ENCODE peak calls at places on chromosomes 13 and 19, in six cellular contexts. N is cardiac fibroblast, U is left ventricle myocardium inferior, I is BJ, M is HCT116, L is aorta. Z is an unnamed sample.

GRCh38 chr13:110328509-110328908 is 21.4 kb downstream of the COL4A2 start:
- DNase-seq in L (no peak), U (no peak), M (no peak), N (peak), I (no peak), Z (no peak)

GRCh38 chr19:48726573-48726972 is 7.0 kb upstream of the MAMSTR start:
- DNase-seq in I (no peak), U (no peak), N (peak), M (no peak), L (no peak), Z (no peak)

GRCh38 chr19:31516756-31517155 is 167.5 kb upstream of the TSHZ3 start:
- DNase-seq in N (no peak), M (no peak), U (no peak), L (no peak), I (no peak), Z (no peak)

GRCh38 chr19:44846455-44847143 is 502 bp downstream of the NECTIN2 start:
- DNase-seq in I (no peak), M (no peak), U (no peak), L (peak), N (peak), Z (no peak)

GRCh38 chr19:54478677-54479266 is 5.7 kb upstream of the CDC42EP5 start:
- DNase-seq in M (peak), U (no peak), N (peak), I (no peak), L (no peak), Z (no peak)

GRCh38 chr19:1275976-1276619 is 768 bp downstream of the FAM174C start:
- DNase-seq in I (no peak), U (no peak), M (no peak), N (no peak), L (no peak), Z (no peak)

GRCh38 chr13:29707876-29708543 is 112.5 kb upstream of the SLC7A1 start:
- DNase-seq in I (no peak), U (no peak), N (peak), M (peak), L (no peak), Z (peak)

GRCh38 chr19:31338069-31338767 is 11.0 kb downstream of the TSHZ3 start:
- DNase-seq in I (no peak), N (peak), U (peak), M (no peak), L (peak), Z (no peak)

GRCh38 chr13:98041081-98041820 is 87.8 kb downstream of the IPO5 start:
- DNase-seq in U (no peak), N (peak), I (no peak), L (no peak), M (no peak), Z (no peak)

GRCh38 chr19:42121666-42122069 is 10.6 kb downstream of the POU2F2 start:
- DNase-seq in U (peak), I (peak), L (peak), N (peak), M (no peak), Z (no peak)

GRCh38 chr19:55146078-55146647 is 2.8 kb downstream of the TNNT1 start:
- DNase-seq in L (no peak), N (peak), M (peak), U (no peak), I (no peak), Z (no peak)

GRCh38 chr19:58274771-58275199 is 4.0 kb upstream of the ZNF8 start:
- DNase-seq in U (no peak), N (peak), M (no peak), L (no peak), I (no peak), Z (peak)

GRCh38 chr19:44747739-44748425 is 626 bp upstream of the BCL3 start:
- DNase-seq in U (peak), L (peak), I (no peak), N (peak), M (no peak), Z (no peak)

GRCh38 chr19:50838239-50838638 is 4.9 kb upstream of the KLK15 start:
- DNase-seq in U (no peak), M (peak), I (no peak), L (no peak), N (peak), Z (no peak)

GRCh38 chr13:101545521-101545920 is 93.0 kb downstream of the ITGBL1 start:
- DNase-seq in N (peak), M (no peak), U (no peak), L (no peak), I (no peak), Z (no peak)

DNA sequence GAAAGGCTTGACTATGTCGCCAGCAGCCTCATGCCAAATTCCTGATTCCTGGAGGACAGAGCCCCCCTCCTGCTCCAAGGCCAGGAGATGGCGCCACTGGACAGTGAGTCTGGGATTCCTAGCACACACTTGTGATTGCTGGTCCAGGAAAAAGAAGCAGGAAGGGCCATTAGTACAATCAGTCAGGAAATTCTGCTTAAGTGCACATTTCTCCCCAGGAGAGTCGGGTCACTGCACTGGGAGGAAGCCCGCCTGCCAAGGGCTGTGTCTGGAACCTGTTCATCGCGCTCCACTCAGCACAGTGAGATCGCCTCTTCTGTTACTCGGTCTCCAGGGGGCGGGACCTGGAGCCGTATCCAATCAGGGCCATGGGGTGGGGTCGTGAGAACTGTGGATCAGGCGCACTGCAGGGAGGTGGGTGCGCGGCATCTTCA is 65.1 kb downstream of the ZNF823 start:
- DNase-seq in I (no peak), N (peak), M (no peak), L (peak), U (peak), Z (peak)
- H3K4me3 ChIP-seq in I (peak), N (peak), M (no peak), L (no peak), U (peak), Z (peak)

GRCh38 chr19:38210458-38210987 is 13.5 kb downstream of the DPF1 start:
- DNase-seq in M (no peak), N (no peak), I (no peak), L (peak), U (peak), Z (no peak)
- H3K4me3 ChIP-seq in M (no peak), N (no peak), I (no peak), L (no peak), U (peak), Z (no peak)

GRCh38 chr13:84896128-84896527 is 903.1 kb downstream of the SLITRK6 start:
- DNase-seq in N (peak), I (peak), U (no peak), M (peak), L (no peak), Z (peak)
- H3K4me3 ChIP-seq in N (no peak), I (no peak), U (no peak), M (no peak), L (no peak), Z (no peak)

DNA sequence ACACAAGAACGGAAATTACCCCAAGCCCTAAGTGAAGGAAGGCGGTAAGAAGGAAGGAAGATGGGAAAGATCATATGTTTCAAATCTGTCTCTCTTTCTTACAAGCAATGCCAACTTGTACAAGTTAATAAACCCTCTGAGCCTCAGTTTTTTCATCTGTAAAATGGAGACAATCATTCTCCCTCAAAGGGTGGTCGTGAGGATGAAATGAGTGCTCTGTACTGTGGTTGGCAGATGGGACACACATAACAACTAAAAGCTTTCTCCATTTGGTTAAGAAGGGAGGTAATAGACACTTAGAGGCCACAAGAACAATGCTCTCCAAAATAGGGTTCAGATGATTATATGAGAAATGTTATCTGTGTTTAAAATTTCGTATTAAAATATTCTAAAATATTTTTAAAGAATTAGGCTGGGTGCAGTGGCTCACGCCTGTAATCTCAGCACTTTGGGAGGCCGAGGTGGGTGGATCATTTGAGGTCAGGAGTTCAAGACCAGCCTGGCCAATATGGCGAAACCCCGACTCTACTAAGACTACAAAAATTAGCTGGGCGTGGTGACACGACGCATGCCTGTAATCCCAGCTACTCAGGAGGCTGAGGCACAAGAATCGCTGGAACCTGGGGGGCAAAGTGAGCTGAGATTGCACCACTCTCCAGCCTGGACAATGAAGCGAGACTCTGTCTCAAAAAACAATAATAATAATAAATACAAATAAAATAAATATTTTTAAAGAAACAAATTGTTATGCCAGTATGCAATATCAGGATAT is 89.7 kb downstream of the STARD13 start:
- DNase-seq in L (no peak), I (no peak), M (no peak), N (peak), U (no peak), Z (no peak)
- H3K4me3 ChIP-seq in L (no peak), I (no peak), M (no peak), N (no peak), U (peak), Z (no peak)

GRCh38 chr19:13507053-13507611 is 853 bp upstream of the CACNA1A start:
- DNase-seq in M (no peak), L (no peak), N (peak), U (no peak), I (no peak), Z (no peak)
- H3K4me3 ChIP-seq in M (no peak), L (no peak), N (no peak), U (no peak), I (peak), Z (peak)

DNA sequence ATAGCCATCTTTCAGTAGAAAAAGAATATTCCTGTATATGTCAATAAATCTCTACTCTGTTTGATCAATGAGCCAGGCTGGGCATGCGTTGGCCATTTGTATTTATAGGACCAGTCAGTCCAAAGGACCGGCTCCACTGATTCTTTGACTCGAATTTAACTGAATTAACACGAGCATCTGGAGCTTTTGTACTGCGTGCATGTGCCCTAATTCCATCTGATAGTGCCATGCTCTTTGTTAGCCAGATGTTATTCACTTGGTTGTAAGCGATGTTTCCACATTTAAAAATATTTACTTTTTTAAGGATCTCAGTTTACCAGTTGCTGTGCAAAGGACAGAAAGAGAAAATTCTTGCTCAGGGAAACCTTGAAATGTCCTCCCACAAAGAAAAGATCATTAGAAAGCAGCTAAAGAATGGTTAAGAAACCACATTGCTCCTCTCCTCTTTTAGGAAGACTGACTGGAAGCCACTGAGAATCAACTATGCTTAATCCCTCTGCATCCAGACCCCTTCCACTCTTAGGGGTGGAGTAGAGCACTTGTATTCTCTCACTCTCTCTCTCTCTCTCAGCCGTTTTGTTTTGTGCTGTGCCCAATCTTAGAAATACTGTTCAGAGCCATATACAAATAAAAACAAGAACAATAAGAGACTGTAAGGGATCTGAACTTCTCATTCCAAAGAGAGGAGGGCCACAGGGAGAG is 165.8 kb downstream of the DCLK1 start:
- DNase-seq in U (no peak), L (no peak), N (no peak), M (no peak), I (no peak), Z (no peak)
- H3K4me3 ChIP-seq in U (no peak), L (no peak), N (no peak), M (no peak), I (no peak), Z (no peak)

Z was measured in AG09309.